ENCODE peak calls at places on chromosomes 13 and 19, in ten cellular contexts. One of them, this sample, is unnamed.

GRCh38 chr19:14563989-14564650 is 7.7 kb downstream of the NDUFB7 start:
- DNase-seq in esophagus muscularis mucosa: no peak
- DNase-seq in NCI-H1105: no peak
- DNase-seq in left ventricle myocardium inferior: no peak
- DNase-seq in CD8-positive, alpha-beta memory T cell: peak
- DNase-seq in renal cortical epithelial cell: no peak
- DNase-seq in HEK293T: peak
- DNase-seq in epithelial cell of esophagus: peak
- DNase-seq in dermis microvascular lymphatic vessel endothelial cell: peak
- DNase-seq in A549: peak
- DNase-seq in this sample: no peak

GRCh38 chr19:55418185-55418584 is 10.6 kb upstream of the UBE2S start:
- DNase-seq in HEK293T: peak
- DNase-seq in renal cortical epithelial cell: peak
- DNase-seq in epithelial cell of esophagus: peak
- DNase-seq in A549: peak
- DNase-seq in esophagus muscularis mucosa: no peak
- DNase-seq in CD8-positive, alpha-beta memory T cell: peak
- DNase-seq in left ventricle myocardium inferior: no peak
- DNase-seq in dermis microvascular lymphatic vessel endothelial cell: peak
- DNase-seq in NCI-H1105: peak
- DNase-seq in this sample: peak

GRCh38 chr19:11096210-11096841 is 7.1 kb downstream of the LDLR start:
- DNase-seq in renal cortical epithelial cell: peak
- DNase-seq in epithelial cell of esophagus: peak
- DNase-seq in NCI-H1105: no peak
- DNase-seq in left ventricle myocardium inferior: peak
- DNase-seq in HEK293T: no peak
- DNase-seq in A549: no peak
- DNase-seq in esophagus muscularis mucosa: no peak
- DNase-seq in CD8-positive, alpha-beta memory T cell: no peak
- DNase-seq in dermis microvascular lymphatic vessel endothelial cell: peak
- DNase-seq in this sample: peak

GRCh38 chr13:51955841-51956603 is 55.2 kb downstream of the ATP7B start:
- DNase-seq in NCI-H1105: no peak
- DNase-seq in esophagus muscularis mucosa: no peak
- DNase-seq in CD8-positive, alpha-beta memory T cell: no peak
- DNase-seq in left ventricle myocardium inferior: no peak
- DNase-seq in renal cortical epithelial cell: no peak
- DNase-seq in A549: no peak
- DNase-seq in HEK293T: no peak
- DNase-seq in dermis microvascular lymphatic vessel endothelial cell: no peak
- DNase-seq in epithelial cell of esophagus: no peak
- DNase-seq in this sample: no peak

GRCh38 chr13:39038569-39038898 is 278 bp downstream of the NHLRC3 start:
- DNase-seq in CD8-positive, alpha-beta memory T cell: peak
- DNase-seq in renal cortical epithelial cell: no peak
- DNase-seq in HEK293T: no peak
- DNase-seq in dermis microvascular lymphatic vessel endothelial cell: no peak
- DNase-seq in left ventricle myocardium inferior: no peak
- DNase-seq in NCI-H1105: no peak
- DNase-seq in epithelial cell of esophagus: peak
- DNase-seq in esophagus muscularis mucosa: no peak
- DNase-seq in A549: no peak
- DNase-seq in this sample: peak

GRCh38 chr19:39362682-39363657 is 20.7 kb downstream of the SAMD4B start:
- DNase-seq in epithelial cell of esophagus: peak
- DNase-seq in NCI-H1105: no peak
- DNase-seq in CD8-positive, alpha-beta memory T cell: no peak
- DNase-seq in renal cortical epithelial cell: peak
- DNase-seq in left ventricle myocardium inferior: no peak
- DNase-seq in A549: no peak
- DNase-seq in HEK293T: no peak
- DNase-seq in esophagus muscularis mucosa: no peak
- DNase-seq in dermis microvascular lymphatic vessel endothelial cell: peak
- DNase-seq in this sample: peak

GRCh38 chr13:23984541-23984940 is 87.2 kb upstream of the C1QTNF9B start:
- DNase-seq in epithelial cell of esophagus: peak
- DNase-seq in dermis microvascular lymphatic vessel endothelial cell: no peak
- DNase-seq in A549: no peak
- DNase-seq in HEK293T: no peak
- DNase-seq in renal cortical epithelial cell: peak
- DNase-seq in esophagus muscularis mucosa: peak
- DNase-seq in CD8-positive, alpha-beta memory T cell: no peak
- DNase-seq in NCI-H1105: peak
- DNase-seq in left ventricle myocardium inferior: no peak
- DNase-seq in this sample: peak

GRCh38 chr13:40381935-40382764 is 284.3 kb downstream of the FOXO1 start:
- DNase-seq in dermis microvascular lymphatic vessel endothelial cell: no peak
- DNase-seq in epithelial cell of esophagus: no peak
- DNase-seq in esophagus muscularis mucosa: no peak
- DNase-seq in renal cortical epithelial cell: no peak
- DNase-seq in CD8-positive, alpha-beta memory T cell: no peak
- DNase-seq in A549: no peak
- DNase-seq in HEK293T: no peak
- DNase-seq in NCI-H1105: no peak
- DNase-seq in left ventricle myocardium inferior: no peak
- DNase-seq in this sample: no peak

GRCh38 chr13:94662274-94662945 is 49.9 kb downstream of the SOX21 start:
- DNase-seq in HEK293T: no peak
- DNase-seq in CD8-positive, alpha-beta memory T cell: no peak
- DNase-seq in dermis microvascular lymphatic vessel endothelial cell: no peak
- DNase-seq in A549: no peak
- DNase-seq in left ventricle myocardium inferior: no peak
- DNase-seq in epithelial cell of esophagus: no peak
- DNase-seq in esophagus muscularis mucosa: no peak
- DNase-seq in NCI-H1105: no peak
- DNase-seq in renal cortical epithelial cell: no peak
- DNase-seq in this sample: no peak

GRCh38 chr13:40503966-40504591 is 162.4 kb downstream of the FOXO1 start:
- DNase-seq in CD8-positive, alpha-beta memory T cell: no peak
- DNase-seq in HEK293T: no peak
- DNase-seq in NCI-H1105: no peak
- DNase-seq in left ventricle myocardium inferior: no peak
- DNase-seq in esophagus muscularis mucosa: peak
- DNase-seq in epithelial cell of esophagus: peak
- DNase-seq in A549: peak
- DNase-seq in dermis microvascular lymphatic vessel endothelial cell: peak
- DNase-seq in renal cortical epithelial cell: peak
- DNase-seq in this sample: peak

GRCh38 chr19:17109962-17110598 is 34.5 kb downstream of the MYO9B start:
- DNase-seq in HEK293T: no peak
- DNase-seq in left ventricle myocardium inferior: peak
- DNase-seq in CD8-positive, alpha-beta memory T cell: no peak
- DNase-seq in esophagus muscularis mucosa: no peak
- DNase-seq in epithelial cell of esophagus: no peak
- DNase-seq in A549: no peak
- DNase-seq in NCI-H1105: no peak
- DNase-seq in dermis microvascular lymphatic vessel endothelial cell: no peak
- DNase-seq in renal cortical epithelial cell: no peak
- DNase-seq in this sample: no peak

GRCh38 chr13:78491978-78492377 is 111.4 kb downstream of the POU4F1 start:
- DNase-seq in esophagus muscularis mucosa: no peak
- DNase-seq in left ventricle myocardium inferior: no peak
- DNase-seq in renal cortical epithelial cell: no peak
- DNase-seq in epithelial cell of esophagus: no peak
- DNase-seq in CD8-positive, alpha-beta memory T cell: no peak
- DNase-seq in NCI-H1105: no peak
- DNase-seq in dermis microvascular lymphatic vessel endothelial cell: no peak
- DNase-seq in HEK293T: no peak
- DNase-seq in A549: no peak
- DNase-seq in this sample: no peak

This sample was measured in kidney tubule cell.